ENCODE peak calls at places on chromosomes 1 and 21, in four cellular contexts. One of them, this sample, is unnamed.

GRCh38 chr1:178362784-178363183 is 134.0 kb downstream of the CLEC20A start:
- DNase-seq in activated CD8-positive, alpha-beta memory T cell treated with anti-CD3 and anti-CD28 coated beads, Interleukin-2, amount 50 U/mL, for 4 hours: no peak
- DNase-seq in activated T-cell treated with anti-CD3 and anti-CD28 coated beads, Interleukin-2, amount 50 U/mL, for 4 hours: no peak
- DNase-seq in activated T-helper 1 cell treated with Interleukin-2 at 50 U/mL for 16 hours: no peak
- DNase-seq in this sample: peak; percentile 62

GRCh38 chr1:82318265-82318664 is 517.5 kb downstream of the ADGRL2 start:
- DNase-seq in activated CD8-positive, alpha-beta memory T cell treated with anti-CD3 and anti-CD28 coated beads, Interleukin-2, amount 50 U/mL, for 4 hours: no peak
- DNase-seq in activated T-helper 1 cell treated with Interleukin-2 at 50 U/mL for 16 hours: no peak
- DNase-seq in activated T-cell treated with anti-CD3 and anti-CD28 coated beads, Interleukin-2, amount 50 U/mL, for 4 hours: no peak
- DNase-seq in this sample: no peak

GRCh38 chr21:41741253-41742072 is 25.4 kb downstream of the RIPK4 start:
- DNase-seq in activated T-cell treated with anti-CD3 and anti-CD28 coated beads, Interleukin-2, amount 50 U/mL, for 4 hours: no peak
- DNase-seq in activated CD8-positive, alpha-beta memory T cell treated with anti-CD3 and anti-CD28 coated beads, Interleukin-2, amount 50 U/mL, for 4 hours: no peak
- DNase-seq in activated T-helper 1 cell treated with Interleukin-2 at 50 U/mL for 16 hours: no peak
- DNase-seq in this sample: no peak

GRCh38 chr1:15676010-15676409 is 8.1 kb upstream of the PLEKHM2 start:
- DNase-seq in activated CD8-positive, alpha-beta memory T cell treated with anti-CD3 and anti-CD28 coated beads, Interleukin-2, amount 50 U/mL, for 4 hours: no peak
- DNase-seq in activated T-cell treated with anti-CD3 and anti-CD28 coated beads, Interleukin-2, amount 50 U/mL, for 4 hours: no peak
- DNase-seq in activated T-helper 1 cell treated with Interleukin-2 at 50 U/mL for 16 hours: no peak
- DNase-seq in this sample: no peak

GRCh38 chr1:238465449-238465848 is 574.7 kb upstream of the ZP4 start:
- DNase-seq in activated T-helper 1 cell treated with Interleukin-2 at 50 U/mL for 16 hours: no peak
- DNase-seq in activated CD8-positive, alpha-beta memory T cell treated with anti-CD3 and anti-CD28 coated beads, Interleukin-2, amount 50 U/mL, for 4 hours: no peak
- DNase-seq in activated T-cell treated with anti-CD3 and anti-CD28 coated beads, Interleukin-2, amount 50 U/mL, for 4 hours: no peak
- DNase-seq in this sample: peak; percentile 58

GRCh38 chr1:96634863-96635262 is 86.7 kb upstream of the PTBP2 start:
- DNase-seq in activated CD8-positive, alpha-beta memory T cell treated with anti-CD3 and anti-CD28 coated beads, Interleukin-2, amount 50 U/mL, for 4 hours: no peak
- DNase-seq in activated T-helper 1 cell treated with Interleukin-2 at 50 U/mL for 16 hours: no peak
- DNase-seq in activated T-cell treated with anti-CD3 and anti-CD28 coated beads, Interleukin-2, amount 50 U/mL, for 4 hours: no peak
- DNase-seq in this sample: no peak

GRCh38 chr1:24909388-24909898 is 20.6 kb downstream of the RUNX3 start:
- DNase-seq in activated CD8-positive, alpha-beta memory T cell treated with anti-CD3 and anti-CD28 coated beads, Interleukin-2, amount 50 U/mL, for 4 hours: no peak
- DNase-seq in activated T-helper 1 cell treated with Interleukin-2 at 50 U/mL for 16 hours: no peak
- DNase-seq in activated T-cell treated with anti-CD3 and anti-CD28 coated beads, Interleukin-2, amount 50 U/mL, for 4 hours: no peak
- DNase-seq in this sample: peak; percentile 82

GRCh38 chr1:1440262-1440772 is 4.8 kb downstream of the VWA1 start:
- DNase-seq in activated CD8-positive, alpha-beta memory T cell treated with anti-CD3 and anti-CD28 coated beads, Interleukin-2, amount 50 U/mL, for 4 hours: no peak
- DNase-seq in activated T-cell treated with anti-CD3 and anti-CD28 coated beads, Interleukin-2, amount 50 U/mL, for 4 hours: no peak
- DNase-seq in activated T-helper 1 cell treated with Interleukin-2 at 50 U/mL for 16 hours: no peak
- DNase-seq in this sample: no peak

GRCh38 chr1:243723458-243724043 is 126.5 kb downstream of the AKT3 start:
- DNase-seq in activated CD8-positive, alpha-beta memory T cell treated with anti-CD3 and anti-CD28 coated beads, Interleukin-2, amount 50 U/mL, for 4 hours: no peak
- DNase-seq in activated T-helper 1 cell treated with Interleukin-2 at 50 U/mL for 16 hours: no peak
- DNase-seq in activated T-cell treated with anti-CD3 and anti-CD28 coated beads, Interleukin-2, amount 50 U/mL, for 4 hours: no peak
- DNase-seq in this sample: no peak

GRCh38 chr21:34886554-34887385 is 162.3 kb downstream of the RUNX1 start:
- DNase-seq in activated T-helper 1 cell treated with Interleukin-2 at 50 U/mL for 16 hours: no peak
- DNase-seq in activated CD8-positive, alpha-beta memory T cell treated with anti-CD3 and anti-CD28 coated beads, Interleukin-2, amount 50 U/mL, for 4 hours: peak; percentile 30
- DNase-seq in activated T-cell treated with anti-CD3 and anti-CD28 coated beads, Interleukin-2, amount 50 U/mL, for 4 hours: no peak
- DNase-seq in this sample: peak; percentile 38

GRCh38 chr21:46285761-46286667 is at the start of gene YBEY:
- DNase-seq in activated T-helper 1 cell treated with Interleukin-2 at 50 U/mL for 16 hours: peak; percentile 80
- DNase-seq in activated CD8-positive, alpha-beta memory T cell treated with anti-CD3 and anti-CD28 coated beads, Interleukin-2, amount 50 U/mL, for 4 hours: peak; percentile 85
- DNase-seq in activated T-cell treated with anti-CD3 and anti-CD28 coated beads, Interleukin-2, amount 50 U/mL, for 4 hours: peak; percentile 77
- DNase-seq in this sample: peak; percentile 93

GRCh38 chr1:47161298-47162040 is 24.2 kb downstream of the CYP4A22 start:
- DNase-seq in activated CD8-positive, alpha-beta memory T cell treated with anti-CD3 and anti-CD28 coated beads, Interleukin-2, amount 50 U/mL, for 4 hours: no peak
- DNase-seq in activated T-helper 1 cell treated with Interleukin-2 at 50 U/mL for 16 hours: no peak
- DNase-seq in activated T-cell treated with anti-CD3 and anti-CD28 coated beads, Interleukin-2, amount 50 U/mL, for 4 hours: no peak
- DNase-seq in this sample: no peak

GRCh38 chr1:80533775-80534314 is 1266.9 kb upstream of the ADGRL2 start:
- DNase-seq in activated T-cell treated with anti-CD3 and anti-CD28 coated beads, Interleukin-2, amount 50 U/mL, for 4 hours: no peak
- DNase-seq in activated CD8-positive, alpha-beta memory T cell treated with anti-CD3 and anti-CD28 coated beads, Interleukin-2, amount 50 U/mL, for 4 hours: no peak
- DNase-seq in activated T-helper 1 cell treated with Interleukin-2 at 50 U/mL for 16 hours: no peak
- DNase-seq in this sample: no peak

GRCh38 chr1:115829947-115830346 is 11.0 kb downstream of the NHLH2 start:
- DNase-seq in activated T-cell treated with anti-CD3 and anti-CD28 coated beads, Interleukin-2, amount 50 U/mL, for 4 hours: no peak
- DNase-seq in activated T-helper 1 cell treated with Interleukin-2 at 50 U/mL for 16 hours: no peak
- DNase-seq in activated CD8-positive, alpha-beta memory T cell treated with anti-CD3 and anti-CD28 coated beads, Interleukin-2, amount 50 U/mL, for 4 hours: no peak
- DNase-seq in this sample: no peak

GRCh38 chr1:45340816-45341215 is 576 bp upstream of the MUTYH start:
- DNase-seq in activated T-cell treated with anti-CD3 and anti-CD28 coated beads, Interleukin-2, amount 50 U/mL, for 4 hours: no peak
- DNase-seq in activated CD8-positive, alpha-beta memory T cell treated with anti-CD3 and anti-CD28 coated beads, Interleukin-2, amount 50 U/mL, for 4 hours: no peak
- DNase-seq in activated T-helper 1 cell treated with Interleukin-2 at 50 U/mL for 16 hours: no peak
- DNase-seq in this sample: no peak

GRCh38 chr1:231931146-231931545 is 304.6 kb downstream of the DISC1 start:
- DNase-seq in activated T-helper 1 cell treated with Interleukin-2 at 50 U/mL for 16 hours: no peak
- DNase-seq in activated T-cell treated with anti-CD3 and anti-CD28 coated beads, Interleukin-2, amount 50 U/mL, for 4 hours: no peak
- DNase-seq in activated CD8-positive, alpha-beta memory T cell treated with anti-CD3 and anti-CD28 coated beads, Interleukin-2, amount 50 U/mL, for 4 hours: no peak
- DNase-seq in this sample: no peak

GRCh38 chr1:220691039-220691684 is 999 bp downstream of the C1orf115 start:
- DNase-seq in activated CD8-positive, alpha-beta memory T cell treated with anti-CD3 and anti-CD28 coated beads, Interleukin-2, amount 50 U/mL, for 4 hours: no peak
- DNase-seq in activated T-cell treated with anti-CD3 and anti-CD28 coated beads, Interleukin-2, amount 50 U/mL, for 4 hours: no peak
- DNase-seq in activated T-helper 1 cell treated with Interleukin-2 at 50 U/mL for 16 hours: no peak
- DNase-seq in this sample: no peak

GRCh38 chr21:44438531-44439210 is 16.6 kb upstream of the LRRC3 start:
- DNase-seq in activated T-helper 1 cell treated with Interleukin-2 at 50 U/mL for 16 hours: no peak
- DNase-seq in activated T-cell treated with anti-CD3 and anti-CD28 coated beads, Interleukin-2, amount 50 U/mL, for 4 hours: no peak
- DNase-seq in activated CD8-positive, alpha-beta memory T cell treated with anti-CD3 and anti-CD28 coated beads, Interleukin-2, amount 50 U/mL, for 4 hours: peak; percentile 9
- DNase-seq in this sample: peak; percentile 10

GRCh38 chr1:12114916-12115315 is 51.8 kb downstream of the TNFRSF8 start:
- DNase-seq in activated T-cell treated with anti-CD3 and anti-CD28 coated beads, Interleukin-2, amount 50 U/mL, for 4 hours: no peak
- DNase-seq in activated CD8-positive, alpha-beta memory T cell treated with anti-CD3 and anti-CD28 coated beads, Interleukin-2, amount 50 U/mL, for 4 hours: no peak
- DNase-seq in activated T-helper 1 cell treated with Interleukin-2 at 50 U/mL for 16 hours: no peak
- DNase-seq in this sample: no peak

GRCh38 chr1:1419812-1420653 is 1.0 kb downstream of the ANKRD65 start:
- DNase-seq in activated T-cell treated with anti-CD3 and anti-CD28 coated beads, Interleukin-2, amount 50 U/mL, for 4 hours: no peak
- DNase-seq in activated CD8-positive, alpha-beta memory T cell treated with anti-CD3 and anti-CD28 coated beads, Interleukin-2, amount 50 U/mL, for 4 hours: no peak
- DNase-seq in activated T-helper 1 cell treated with Interleukin-2 at 50 U/mL for 16 hours: no peak
- DNase-seq in this sample: no peak

GRCh38 chr1:110161822-110162221 is 11.5 kb downstream of the SLC6A17 start:
- DNase-seq in activated T-helper 1 cell treated with Interleukin-2 at 50 U/mL for 16 hours: no peak
- DNase-seq in activated CD8-positive, alpha-beta memory T cell treated with anti-CD3 and anti-CD28 coated beads, Interleukin-2, amount 50 U/mL, for 4 hours: no peak
- DNase-seq in activated T-cell treated with anti-CD3 and anti-CD28 coated beads, Interleukin-2, amount 50 U/mL, for 4 hours: no peak
- DNase-seq in this sample: no peak

GRCh38 chr1:219676012-219676770 is 63.3 kb upstream of the ZC3H11B start:
- DNase-seq in activated T-helper 1 cell treated with Interleukin-2 at 50 U/mL for 16 hours: no peak
- DNase-seq in activated CD8-positive, alpha-beta memory T cell treated with anti-CD3 and anti-CD28 coated beads, Interleukin-2, amount 50 U/mL, for 4 hours: no peak
- DNase-seq in activated T-cell treated with anti-CD3 and anti-CD28 coated beads, Interleukin-2, amount 50 U/mL, for 4 hours: no peak
- DNase-seq in this sample: no peak

GRCh38 chr1:83764209-83764608 is 234.7 kb downstream of the TTLL7 start:
- DNase-seq in activated CD8-positive, alpha-beta memory T cell treated with anti-CD3 and anti-CD28 coated beads, Interleukin-2, amount 50 U/mL, for 4 hours: no peak
- DNase-seq in activated T-cell treated with anti-CD3 and anti-CD28 coated beads, Interleukin-2, amount 50 U/mL, for 4 hours: no peak
- DNase-seq in activated T-helper 1 cell treated with Interleukin-2 at 50 U/mL for 16 hours: no peak
- DNase-seq in this sample: no peak

GRCh38 chr21:46180079-46180722 is 4.1 kb downstream of the SPATC1L start:
- DNase-seq in activated T-helper 1 cell treated with Interleukin-2 at 50 U/mL for 16 hours: no peak
- DNase-seq in activated CD8-positive, alpha-beta memory T cell treated with anti-CD3 and anti-CD28 coated beads, Interleukin-2, amount 50 U/mL, for 4 hours: no peak
- DNase-seq in activated T-cell treated with anti-CD3 and anti-CD28 coated beads, Interleukin-2, amount 50 U/mL, for 4 hours: no peak
- DNase-seq in this sample: no peak

GRCh38 chr1:12059722-12060464 is 3.2 kb upstream of the TNFRSF8 start:
- DNase-seq in activated T-cell treated with anti-CD3 and anti-CD28 coated beads, Interleukin-2, amount 50 U/mL, for 4 hours: no peak
- DNase-seq in activated T-helper 1 cell treated with Interleukin-2 at 50 U/mL for 16 hours: no peak
- DNase-seq in activated CD8-positive, alpha-beta memory T cell treated with anti-CD3 and anti-CD28 coated beads, Interleukin-2, amount 50 U/mL, for 4 hours: no peak
- DNase-seq in this sample: no peak

GRCh38 chr1:237527761-237528160 is 363.0 kb downstream of the ZP4 start:
- DNase-seq in activated T-helper 1 cell treated with Interleukin-2 at 50 U/mL for 16 hours: no peak
- DNase-seq in activated T-cell treated with anti-CD3 and anti-CD28 coated beads, Interleukin-2, amount 50 U/mL, for 4 hours: no peak
- DNase-seq in activated CD8-positive, alpha-beta memory T cell treated with anti-CD3 and anti-CD28 coated beads, Interleukin-2, amount 50 U/mL, for 4 hours: no peak
- DNase-seq in this sample: no peak

GRCh38 chr1:163173121-163173520 is 29.6 kb downstream of the RGS5 start:
- DNase-seq in activated T-helper 1 cell treated with Interleukin-2 at 50 U/mL for 16 hours: no peak
- DNase-seq in activated CD8-positive, alpha-beta memory T cell treated with anti-CD3 and anti-CD28 coated beads, Interleukin-2, amount 50 U/mL, for 4 hours: no peak
- DNase-seq in activated T-cell treated with anti-CD3 and anti-CD28 coated beads, Interleukin-2, amount 50 U/mL, for 4 hours: no peak
- DNase-seq in this sample: no peak